ENCODE peak calls at places on chromosomes 4 and X, in six cellular contexts. D, W, Z, B, E and T are unnamed samples. For H3K4me1 and H3K36me3, the result is how much of the 10 kb centered on the place peaks cover.

GRCh38 chrX:4225086-4225485 is 511.6 kb upstream of the PRKX start:
- DNase-seq in D (no peak), W (no peak), Z (no peak), B (no peak), E (no peak), T (no peak)

GRCh38 chrX:103464071-103464773 is 55.1 kb downstream of the RAB40A start:
- DNase-seq in D (peak), W (peak), Z (no peak), B (peak), E (no peak), T (peak)

GRCh38 chrX:124467202-124467601 is 120.8 kb downstream of the SH2D1A start:
- DNase-seq in D (no peak), W (no peak), Z (no peak), B (no peak), E (no peak), T (no peak)

GRCh38 chr4:153822316-153822715 is 33.4 kb upstream of the SFRP2 start:
- DNase-seq in D (no peak), W (no peak), Z (no peak), B (no peak), E (no peak), T (no peak)

GRCh38 chr4:87420431-87420830 is 1.9 kb upstream of the NUDT9 start:
- DNase-seq in D (no peak), W (no peak), Z (no peak), B (no peak), E (no peak), T (no peak)

GRCh38 chr4:6386091-6386490 is 86.3 kb downstream of the PPP2R2C start:
- DNase-seq in D (no peak), W (no peak), Z (no peak), B (no peak), E (no peak), T (no peak)

GRCh38 chr4:115145393-115146160 is 32.2 kb upstream of the NDST4 start:
- DNase-seq in D (no peak), W (no peak), Z (no peak), B (no peak), E (no peak), T (peak)

GRCh38 chrX:74593593-74593992 is 20.8 kb downstream of the RLIM start:
- DNase-seq in D (no peak), W (no peak), Z (no peak), B (no peak), E (no peak), T (no peak)

DNA sequence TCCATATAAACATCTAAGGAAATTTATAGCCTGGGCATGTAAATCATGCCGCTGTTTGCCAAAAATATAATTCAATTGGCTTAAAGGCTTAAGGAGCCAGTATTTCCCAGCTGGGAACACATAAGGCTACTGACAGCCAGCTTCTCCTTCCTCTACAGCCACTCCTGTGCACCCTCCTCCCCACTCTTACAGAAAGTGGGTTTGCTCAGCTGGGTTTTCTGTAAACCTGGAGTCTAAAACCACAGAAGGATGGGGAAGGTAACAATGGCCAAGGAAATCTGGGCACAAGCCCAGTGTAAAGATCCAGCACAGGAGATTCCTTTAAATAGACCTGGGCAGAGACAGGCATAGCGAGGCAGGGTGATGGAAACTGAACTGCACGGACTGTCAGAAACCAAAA is 18.5 kb downstream of the ACSL1 start:
- DNase-seq in D (no peak), W (no peak), Z (no peak), B (no peak), E (no peak), T (no peak)
- H3K4me1 ChIP-seq in D (under half), W (under half), Z (under half), B (under half), E (under half), T (half or more)

DNA sequence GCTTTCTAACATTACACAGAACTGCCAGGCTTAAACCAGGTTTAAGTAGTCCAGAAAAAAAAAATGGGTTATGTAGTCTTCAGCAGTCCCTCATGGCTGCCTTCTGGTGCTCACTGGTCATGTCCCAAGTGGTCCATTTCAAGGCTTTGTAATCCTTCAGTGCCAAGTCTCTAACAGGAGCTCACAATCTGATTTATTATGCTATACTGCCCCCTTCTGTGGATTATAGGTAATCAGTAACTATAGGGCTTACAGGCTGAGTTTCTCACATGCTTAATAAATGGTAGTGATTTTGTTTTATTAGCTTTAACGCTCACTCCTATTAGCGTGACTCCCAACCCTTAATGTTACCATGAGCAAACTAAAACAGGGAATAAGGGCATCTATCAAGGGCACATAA is 92.5 kb upstream of the EDA2R start:
- DNase-seq in D (peak), W (no peak), Z (no peak), B (no peak), E (no peak), T (no peak)
- TF ChIP-seq CTCF in D (peak), W (no peak), Z (no peak), B (no peak), E (no peak), T (no peak)

DNA sequence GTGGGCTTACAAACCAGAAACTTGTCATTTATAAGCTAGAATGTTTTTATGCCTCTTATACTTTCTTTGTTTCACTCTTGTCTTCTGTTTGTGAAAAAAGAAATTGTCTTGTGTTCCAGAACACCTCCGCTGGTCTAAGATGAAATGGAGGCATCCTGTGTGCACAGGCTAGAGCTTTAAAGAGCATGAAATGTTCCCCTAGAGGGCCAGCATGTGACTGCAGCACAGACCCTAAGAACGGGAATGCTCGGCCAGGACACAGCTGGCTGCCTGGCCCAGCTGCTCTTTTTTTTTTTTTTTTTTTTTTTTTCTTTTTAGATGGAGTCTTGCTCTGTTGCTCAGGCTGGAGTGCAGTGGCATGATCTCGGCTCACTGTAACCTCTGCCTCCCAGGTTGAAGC is 33.6 kb downstream of the SETD7 start:
- DNase-seq in D (peak), W (no peak), Z (no peak), B (no peak), E (no peak), T (no peak)
- H3K36me3 ChIP-seq in D (under half), W (under half), Z (under half), B (under half), E (under half), T (under half)

GRCh38 chr4:151688785-151689043 is 72.1 kb downstream of the GATB start:
- DNase-seq in D (no peak), W (no peak), Z (no peak), B (no peak), E (no peak), T (no peak)

GRCh38 chr4:151690164-151690856 is 70.5 kb downstream of the GATB start:
- DNase-seq in D (no peak), W (no peak), Z (no peak), B (no peak), E (no peak), T (no peak)

GRCh38 chr4:151690884-151691283 is 69.9 kb downstream of the GATB start:
- DNase-seq in D (no peak), W (no peak), Z (no peak), B (no peak), E (no peak), T (no peak)

GRCh38 chr4:151688003-151688784 is 72.6 kb downstream of the GATB start:
- DNase-seq in D (no peak), W (no peak), Z (no peak), B (no peak), E (no peak), T (no peak)

GRCh38 chr4:151689211-151689991 is 71.4 kb downstream of the GATB start:
- DNase-seq in D (no peak), W (no peak), Z (no peak), B (no peak), E (no peak), T (no peak)
- H3K4me1 ChIP-seq in D (under half), W (under half), Z (under half), B (under half), E (under half), T (under half)

DNA sequence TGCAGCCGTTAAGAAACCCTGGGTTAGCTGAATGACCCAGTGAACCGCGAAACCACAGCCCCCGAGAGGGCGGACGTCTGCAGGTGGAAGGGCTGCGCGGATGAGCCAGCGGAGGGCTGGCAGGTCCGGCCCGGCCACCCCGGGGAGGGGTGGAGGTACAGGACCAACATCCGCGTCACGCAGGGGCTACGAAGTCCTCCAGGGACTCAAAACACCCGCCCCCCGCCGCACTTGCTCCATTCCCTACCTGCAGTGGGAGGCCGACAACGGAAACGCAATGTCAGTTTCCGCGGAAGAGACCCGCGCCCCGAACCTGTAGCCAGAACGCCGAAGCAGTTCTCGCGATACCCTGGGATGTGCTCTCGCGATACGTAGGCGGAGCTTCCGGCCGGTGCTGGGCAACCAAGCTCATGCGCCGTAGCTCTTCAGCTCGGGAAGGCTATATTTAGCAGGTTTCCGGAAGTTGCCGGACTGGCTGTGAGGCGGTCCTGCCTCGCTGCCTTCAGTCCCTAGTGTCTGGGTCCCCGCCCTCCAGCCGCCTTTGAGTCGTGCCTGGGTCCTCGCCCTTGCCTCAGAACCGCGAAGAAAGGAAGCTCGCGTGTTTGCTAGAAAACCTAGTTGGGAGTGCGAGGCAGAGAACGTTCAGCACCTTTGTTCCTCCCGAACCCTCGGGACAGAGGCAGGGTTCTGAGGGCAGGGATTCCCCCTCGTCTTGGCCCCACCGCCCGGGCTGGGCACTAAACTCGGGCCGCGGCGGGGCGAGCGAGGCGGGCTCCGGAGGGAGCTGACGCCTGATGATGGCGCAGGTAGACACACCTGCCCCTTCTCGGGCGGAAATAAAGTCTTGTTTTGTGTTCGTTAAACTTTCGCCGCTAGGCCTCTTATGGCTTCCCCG is at the start of the genes OFD1 and TRAPPC2:
- DNase-seq in D (peak), W (peak), Z (peak), B (peak), E (peak), T (peak)
- TF ChIP-seq CTCF in D (no peak), W (no peak), Z (no peak), B (no peak), E (peak), T (no peak)

GRCh38 chr4:3512279-3512678 is 19.9 kb downstream of the LRPAP1 start:
- DNase-seq in D (no peak), W (no peak), Z (no peak), B (no peak), E (no peak), T (no peak)
- H3K36me3 ChIP-seq in D (under half), W (under half), Z (under half), B (under half), E (under half), T (under half)

DNA sequence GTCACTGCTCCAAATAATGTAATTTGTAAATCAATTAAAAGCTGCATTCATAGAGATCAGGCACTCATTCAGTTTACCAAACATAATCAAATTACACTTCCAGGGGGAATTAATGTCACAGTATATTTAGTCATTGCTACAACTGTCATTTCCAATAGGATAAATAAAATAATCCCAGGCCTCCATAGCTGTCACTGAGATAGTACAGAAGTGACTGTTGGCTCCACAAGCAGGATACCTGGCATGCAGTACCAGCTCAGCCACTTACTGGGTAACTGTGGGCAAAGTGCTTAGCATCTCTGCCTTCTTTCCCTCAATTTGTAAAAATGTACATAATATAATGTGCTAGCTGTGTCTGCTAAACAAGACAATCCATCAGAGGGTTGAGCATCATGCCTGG is 128.1 kb downstream of the CAMK2D start:
- DNase-seq in D (no peak), W (no peak), Z (no peak), B (no peak), E (no peak), T (no peak)
- H3K4me1 ChIP-seq in D (under half), W (under half), Z (under half), B (under half), E (under half), T (under half)